ENCODE peak calls at places on chromosomes 3 and 15, in five cellular contexts. One of them, this sample, is unnamed.

GRCh38 chr3:112333002-112333385 is at the start of gene CD200:
- DNase-seq in sigmoid colon: peak
- DNase-seq in naive thymus-derived CD4-positive, alpha-beta T cell: peak
- DNase-seq in astrocyte of the cerebellum: peak
- DNase-seq in left lung: peak
- DNase-seq in this sample: peak

GRCh38 chr3:113769551-113769950 is 22.7 kb downstream of the ATP6V1A start:
- DNase-seq in sigmoid colon: no peak
- DNase-seq in naive thymus-derived CD4-positive, alpha-beta T cell: no peak
- DNase-seq in astrocyte of the cerebellum: no peak
- DNase-seq in left lung: no peak
- DNase-seq in this sample: no peak

GRCh38 chr15:70160267-70160666 is 62.5 kb upstream of the TLE3 start:
- DNase-seq in sigmoid colon: peak
- DNase-seq in naive thymus-derived CD4-positive, alpha-beta T cell: no peak
- DNase-seq in astrocyte of the cerebellum: no peak
- DNase-seq in left lung: no peak
- DNase-seq in this sample: no peak

GRCh38 chr3:16547555-16547954 is 34.1 kb upstream of the RFTN1 start:
- DNase-seq in sigmoid colon: no peak
- DNase-seq in naive thymus-derived CD4-positive, alpha-beta T cell: no peak
- DNase-seq in astrocyte of the cerebellum: no peak
- DNase-seq in left lung: no peak
- DNase-seq in this sample: no peak

GRCh38 chr3:37241880-37242279 is 67.5 kb upstream of the LRRFIP2 start:
- DNase-seq in sigmoid colon: no peak
- DNase-seq in naive thymus-derived CD4-positive, alpha-beta T cell: no peak
- DNase-seq in astrocyte of the cerebellum: no peak
- DNase-seq in left lung: no peak
- DNase-seq in this sample: no peak

GRCh38 chr3:67640023-67640660 is 14.3 kb downstream of the SUCLG2 start:
- DNase-seq in sigmoid colon: no peak
- DNase-seq in naive thymus-derived CD4-positive, alpha-beta T cell: no peak
- DNase-seq in astrocyte of the cerebellum: no peak
- DNase-seq in left lung: no peak
- DNase-seq in this sample: no peak

GRCh38 chr3:177109688-177110087 is 87.6 kb downstream of the TBL1XR1 start:
- DNase-seq in sigmoid colon: no peak
- DNase-seq in naive thymus-derived CD4-positive, alpha-beta T cell: peak
- DNase-seq in astrocyte of the cerebellum: no peak
- DNase-seq in left lung: no peak
- DNase-seq in this sample: no peak

GRCh38 chr3:138442433-138442832 is 8.0 kb downstream of the ESYT3 start:
- DNase-seq in sigmoid colon: no peak
- DNase-seq in naive thymus-derived CD4-positive, alpha-beta T cell: no peak
- DNase-seq in astrocyte of the cerebellum: no peak
- DNase-seq in left lung: no peak
- DNase-seq in this sample: no peak

GRCh38 chr15:59185725-59186124 is 20.9 kb upstream of the LDHAL6B start:
- DNase-seq in sigmoid colon: no peak
- DNase-seq in naive thymus-derived CD4-positive, alpha-beta T cell: no peak
- DNase-seq in astrocyte of the cerebellum: no peak
- DNase-seq in left lung: no peak
- DNase-seq in this sample: no peak

GRCh38 chr3:71532639-71533395 is 50.7 kb downstream of the FOXP1 start:
- DNase-seq in sigmoid colon: no peak
- DNase-seq in naive thymus-derived CD4-positive, alpha-beta T cell: no peak
- DNase-seq in astrocyte of the cerebellum: no peak
- DNase-seq in left lung: no peak
- DNase-seq in this sample: no peak

GRCh38 chr3:142779591-142779990 is 55.8 kb downstream of the TRPC1 start:
- DNase-seq in sigmoid colon: no peak
- DNase-seq in naive thymus-derived CD4-positive, alpha-beta T cell: no peak
- DNase-seq in astrocyte of the cerebellum: no peak
- DNase-seq in left lung: no peak
- DNase-seq in this sample: no peak

GRCh38 chr3:72288955-72289707 is 504.2 kb upstream of the PROK2 start:
- DNase-seq in sigmoid colon: peak
- DNase-seq in naive thymus-derived CD4-positive, alpha-beta T cell: no peak
- DNase-seq in astrocyte of the cerebellum: peak
- DNase-seq in left lung: no peak
- DNase-seq in this sample: no peak

GRCh38 chr3:162998205-162998604 is 1501.6 kb downstream of the OTOL1 start:
- DNase-seq in sigmoid colon: no peak
- DNase-seq in naive thymus-derived CD4-positive, alpha-beta T cell: no peak
- DNase-seq in astrocyte of the cerebellum: no peak
- DNase-seq in left lung: no peak
- DNase-seq in this sample: no peak

GRCh38 chr15:23857028-23857641 is 170.0 kb upstream of the NDN start:
- DNase-seq in sigmoid colon: no peak
- DNase-seq in naive thymus-derived CD4-positive, alpha-beta T cell: no peak
- DNase-seq in astrocyte of the cerebellum: peak
- DNase-seq in left lung: no peak
- DNase-seq in this sample: no peak

DNA sequence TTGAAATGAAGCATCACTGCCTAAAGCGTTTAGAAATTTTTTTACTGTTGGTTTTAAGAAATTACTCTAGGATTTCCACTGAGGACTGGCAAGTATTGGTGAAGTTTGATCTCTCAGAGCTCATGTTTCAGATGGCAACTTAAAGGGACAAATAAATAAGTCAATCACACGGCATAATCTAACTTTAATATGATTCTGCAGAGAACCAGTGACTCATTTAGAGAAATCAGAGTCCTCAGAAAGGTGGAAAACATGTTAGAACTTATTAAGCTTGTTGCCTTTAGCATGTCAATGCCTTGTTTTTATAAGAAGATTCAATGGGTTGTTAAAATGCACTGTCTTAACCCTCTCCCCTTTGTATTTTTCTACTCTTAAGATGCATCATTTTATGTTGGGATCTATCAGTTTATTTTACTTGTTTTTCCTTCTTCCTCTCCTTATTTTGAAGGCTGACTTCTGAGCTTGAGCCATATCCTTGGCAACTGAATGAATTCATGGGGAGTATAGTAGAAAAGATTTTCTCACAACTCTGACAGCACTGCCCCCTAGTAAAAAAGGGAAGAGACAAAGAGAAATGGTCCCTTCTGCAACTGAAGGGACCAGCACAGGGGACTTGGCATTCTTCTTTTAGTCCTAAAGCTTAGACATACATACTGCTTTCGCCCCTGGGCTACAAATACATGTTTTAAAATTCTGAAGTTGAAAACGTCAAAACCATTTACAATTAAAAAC is 431.2 kb downstream of the LPP start:
- DNase-seq in sigmoid colon: no peak
- DNase-seq in naive thymus-derived CD4-positive, alpha-beta T cell: no peak
- DNase-seq in astrocyte of the cerebellum: no peak
- DNase-seq in left lung: no peak
- DNase-seq in this sample: no peak
- H3K4me3 ChIP-seq in sigmoid colon: no peak
- H3K4me3 ChIP-seq in naive thymus-derived CD4-positive, alpha-beta T cell: no peak
- H3K4me3 ChIP-seq in astrocyte of the cerebellum: no peak
- H3K4me3 ChIP-seq in left lung: no peak
- H3K4me3 ChIP-seq in this sample: no peak

GRCh38 chr15:96346409-96346808 is 15.9 kb downstream of the NR2F2 start:
- DNase-seq in sigmoid colon: no peak
- DNase-seq in naive thymus-derived CD4-positive, alpha-beta T cell: no peak
- DNase-seq in astrocyte of the cerebellum: no peak
- DNase-seq in left lung: no peak
- DNase-seq in this sample: no peak
- H3K4me3 ChIP-seq in sigmoid colon: no peak
- H3K4me3 ChIP-seq in naive thymus-derived CD4-positive, alpha-beta T cell: no peak
- H3K4me3 ChIP-seq in astrocyte of the cerebellum: peak
- H3K4me3 ChIP-seq in left lung: peak
- H3K4me3 ChIP-seq in this sample: peak

GRCh38 chr3:40586866-40587265 is 62.1 kb downstream of the ZNF621 start:
- DNase-seq in sigmoid colon: no peak
- DNase-seq in naive thymus-derived CD4-positive, alpha-beta T cell: no peak
- DNase-seq in astrocyte of the cerebellum: no peak
- DNase-seq in left lung: no peak
- DNase-seq in this sample: no peak

GRCh38 chr3:40582401-40583027 is 57.8 kb downstream of the ZNF621 start:
- DNase-seq in sigmoid colon: no peak
- DNase-seq in naive thymus-derived CD4-positive, alpha-beta T cell: no peak
- DNase-seq in astrocyte of the cerebellum: no peak
- DNase-seq in left lung: no peak
- DNase-seq in this sample: no peak

GRCh38 chr3:40583691-40584090 is 58.9 kb downstream of the ZNF621 start:
- DNase-seq in sigmoid colon: no peak
- DNase-seq in naive thymus-derived CD4-positive, alpha-beta T cell: no peak
- DNase-seq in astrocyte of the cerebellum: no peak
- DNase-seq in left lung: no peak
- DNase-seq in this sample: no peak

GRCh38 chr3:40585381-40586016 is 60.7 kb downstream of the ZNF621 start:
- DNase-seq in sigmoid colon: no peak
- DNase-seq in naive thymus-derived CD4-positive, alpha-beta T cell: no peak
- DNase-seq in astrocyte of the cerebellum: no peak
- DNase-seq in left lung: no peak
- DNase-seq in this sample: no peak

DNA sequence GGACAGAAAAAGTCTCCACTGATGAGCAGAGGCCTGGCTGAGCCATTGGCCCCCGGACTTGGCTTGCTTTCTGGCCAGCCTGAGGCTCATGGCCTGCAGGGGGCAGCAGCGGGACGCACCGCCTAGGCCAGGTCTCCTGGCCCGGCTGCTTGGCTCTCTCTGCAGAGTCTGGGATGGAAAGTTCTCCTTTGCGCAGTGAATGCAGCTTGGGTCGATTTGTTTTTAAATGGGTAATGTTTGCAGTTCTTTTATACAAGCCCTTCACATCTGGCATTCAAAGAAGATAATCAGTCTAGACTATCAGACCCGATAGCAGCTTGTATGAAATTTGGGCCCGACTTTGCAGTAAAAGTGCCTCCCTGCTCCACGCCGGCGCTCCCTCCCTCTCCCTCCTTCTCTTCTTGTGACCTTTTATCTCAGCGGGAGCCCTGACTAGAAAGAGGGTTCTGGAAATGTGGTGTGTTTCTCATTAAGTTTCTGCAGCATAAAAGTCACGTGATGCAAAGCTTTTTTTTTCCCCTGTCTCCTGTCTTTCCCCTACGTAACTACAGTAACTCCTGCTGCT is 59.9 kb downstream of the ZNF621 start:
- DNase-seq in sigmoid colon: peak
- DNase-seq in naive thymus-derived CD4-positive, alpha-beta T cell: peak
- DNase-seq in astrocyte of the cerebellum: peak
- DNase-seq in left lung: peak
- DNase-seq in this sample: peak
- H3K4me3 ChIP-seq in sigmoid colon: no peak
- H3K4me3 ChIP-seq in naive thymus-derived CD4-positive, alpha-beta T cell: no peak
- H3K4me3 ChIP-seq in astrocyte of the cerebellum: no peak
- H3K4me3 ChIP-seq in left lung: no peak
- H3K4me3 ChIP-seq in this sample: no peak

DNA sequence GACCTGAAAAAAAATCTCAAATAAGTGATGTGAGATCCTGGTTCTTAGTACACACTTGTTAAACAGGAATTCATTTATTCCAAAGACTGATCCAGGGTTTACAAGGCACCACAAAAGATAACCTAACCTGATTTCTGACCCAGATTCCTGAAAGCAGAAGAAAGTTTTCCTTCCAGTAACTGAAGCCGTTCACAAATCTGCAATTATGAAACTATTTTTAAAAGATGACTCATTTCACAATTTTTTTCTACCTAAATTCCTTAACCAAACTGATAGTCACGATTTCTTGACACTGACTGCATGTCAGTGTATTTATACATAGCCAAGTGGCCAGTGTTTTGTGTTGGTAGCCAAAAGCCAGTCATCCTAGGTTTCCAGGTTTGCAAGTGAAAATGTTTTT is 17.1 kb downstream of the SLC9A9 start:
- DNase-seq in sigmoid colon: no peak
- DNase-seq in naive thymus-derived CD4-positive, alpha-beta T cell: no peak
- DNase-seq in astrocyte of the cerebellum: peak
- DNase-seq in left lung: no peak
- DNase-seq in this sample: no peak
- H3K4me3 ChIP-seq in sigmoid colon: no peak
- H3K4me3 ChIP-seq in naive thymus-derived CD4-positive, alpha-beta T cell: no peak
- H3K4me3 ChIP-seq in astrocyte of the cerebellum: no peak
- H3K4me3 ChIP-seq in left lung: no peak
- H3K4me3 ChIP-seq in this sample: peak

GRCh38 chr3:99867594-99868437 is 50.2 kb downstream of the CMSS1 start:
- DNase-seq in sigmoid colon: no peak
- DNase-seq in naive thymus-derived CD4-positive, alpha-beta T cell: no peak
- DNase-seq in astrocyte of the cerebellum: no peak
- DNase-seq in left lung: no peak
- DNase-seq in this sample: no peak
- H3K4me3 ChIP-seq in sigmoid colon: no peak
- H3K4me3 ChIP-seq in naive thymus-derived CD4-positive, alpha-beta T cell: no peak
- H3K4me3 ChIP-seq in astrocyte of the cerebellum: no peak
- H3K4me3 ChIP-seq in left lung: no peak
- H3K4me3 ChIP-seq in this sample: peak

GRCh38 chr3:148992635-148993230 is 1.4 kb downstream of the GYG1 start:
- DNase-seq in sigmoid colon: no peak
- DNase-seq in naive thymus-derived CD4-positive, alpha-beta T cell: no peak
- DNase-seq in astrocyte of the cerebellum: no peak
- DNase-seq in left lung: no peak
- DNase-seq in this sample: no peak
- H3K4me3 ChIP-seq in sigmoid colon: peak
- H3K4me3 ChIP-seq in naive thymus-derived CD4-positive, alpha-beta T cell: peak
- H3K4me3 ChIP-seq in astrocyte of the cerebellum: peak
- H3K4me3 ChIP-seq in left lung: peak
- H3K4me3 ChIP-seq in this sample: peak

GRCh38 chr3:32836601-32837000 is 18.8 kb downstream of the TRIM71 start:
- DNase-seq in sigmoid colon: no peak
- DNase-seq in naive thymus-derived CD4-positive, alpha-beta T cell: no peak
- DNase-seq in astrocyte of the cerebellum: no peak
- DNase-seq in left lung: no peak
- DNase-seq in this sample: no peak
- H3K4me3 ChIP-seq in sigmoid colon: no peak
- H3K4me3 ChIP-seq in naive thymus-derived CD4-positive, alpha-beta T cell: no peak
- H3K4me3 ChIP-seq in astrocyte of the cerebellum: no peak
- H3K4me3 ChIP-seq in left lung: no peak
- H3K4me3 ChIP-seq in this sample: no peak

DNA sequence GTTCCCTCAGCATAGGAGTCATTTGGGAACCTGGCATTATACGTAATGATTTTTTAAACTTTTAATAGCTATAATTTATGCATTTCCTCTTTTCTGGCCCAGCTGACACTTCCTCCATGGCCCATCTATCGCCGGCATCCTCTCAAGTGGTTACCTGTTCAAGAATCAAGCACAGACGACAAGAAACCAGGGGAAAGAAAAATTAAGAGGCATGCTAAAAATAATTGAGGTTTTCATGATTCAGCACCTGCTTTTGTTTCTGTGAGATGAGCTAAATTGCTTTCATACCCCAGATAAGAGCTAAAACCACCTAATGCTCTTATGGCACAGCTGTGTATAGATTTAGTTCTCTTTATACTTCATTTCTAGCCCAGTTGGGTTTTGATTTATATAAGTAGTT is 1.7 kb downstream of the SPCS1 start:
- DNase-seq in sigmoid colon: no peak
- DNase-seq in naive thymus-derived CD4-positive, alpha-beta T cell: no peak
- DNase-seq in astrocyte of the cerebellum: no peak
- DNase-seq in left lung: no peak
- DNase-seq in this sample: peak
- H3K4me3 ChIP-seq in sigmoid colon: no peak
- H3K4me3 ChIP-seq in naive thymus-derived CD4-positive, alpha-beta T cell: no peak
- H3K4me3 ChIP-seq in astrocyte of the cerebellum: peak
- H3K4me3 ChIP-seq in left lung: peak
- H3K4me3 ChIP-seq in this sample: no peak